ENCODE peak calls at places on chromosomes 5 and 9, in six cellular contexts. E is mesenchymal stem cell, D is T-helper 17 cell, B is RWPE1, T is NCI-H1694 treated with DMSO at 0.1 percent for 48 hours, Q is type B pancreatic cell. N is an unnamed sample.
A peak's percentile ranks its signal among the peaks of the same experiment; 100 is the strongest.

GRCh38 chr5:72552041-72552557 is 44.9 kb upstream of the ZNF366 start:
- DNase-seq in Q (no peak), D (no peak), T (no peak), E (peak; percentile 63), B (peak; percentile 62), N (no peak)

GRCh38 chr5:137344021-137344420 is 155.1 kb downstream of the SPOCK1 start:
- DNase-seq in Q (no peak), T (no peak), B (no peak), E (no peak), D (no peak), N (no peak)

GRCh38 chr5:37899037-37899436 is 59.2 kb upstream of the GDNF start:
- DNase-seq in T (no peak), B (no peak), Q (no peak), D (no peak), E (no peak), N (no peak)

GRCh38 chr9:27212191-27212590 is 84.8 kb downstream of the EQTN start:
- DNase-seq in Q (no peak), D (no peak), E (no peak), B (no peak), T (no peak), N (no peak)

GRCh38 chr5:95628154-95628810 is 8.4 kb downstream of the GPR150 start:
- DNase-seq in D (no peak), E (no peak), Q (no peak), T (no peak), B (no peak), N (no peak)

GRCh38 chr5:102483736-102484135 is 15.1 kb downstream of the SLCO6A1 start:
- DNase-seq in B (no peak), T (no peak), E (peak; percentile 2), Q (no peak), D (no peak), N (no peak)

GRCh38 chr9:136762915-136763648 is 1.2 kb downstream of the LCN15 start:
- DNase-seq in Q (no peak), T (no peak), B (peak; percentile 73), E (peak; percentile 31), D (peak; percentile 42), N (no peak)

GRCh38 chr5:113446358-113446927 is 11.7 kb upstream of the TSSK1B start:
- DNase-seq in Q (no peak), E (no peak), T (no peak), D (no peak), B (no peak), N (peak; percentile 53)

GRCh38 chr9:111913159-111913558 is 16.5 kb downstream of the UGCG start:
- DNase-seq in E (peak; percentile 32), Q (no peak), T (no peak), B (no peak), D (no peak), N (no peak)

N was measured in DMS 273 treated with DMSO at 0.1 percent for 48 hours.